ENCODE peak calls at places on chromosomes 3 and 15, in four cellular contexts. One of them, this sample, is unnamed.

GRCh38 chr3:182785142-182785541 is 8.2 kb upstream of the ATP11B start:
- DNase-seq in HFFc6: no peak
- DNase-seq in ovary: no peak
- DNase-seq in HTR-8/SVneo: no peak
- DNase-seq in this sample: no peak

GRCh38 chr3:136250862-136251460 is 821 bp downstream of the PCCB start:
- DNase-seq in HFFc6: peak; percentile 10
- DNase-seq in HTR-8/SVneo: no peak
- DNase-seq in ovary: peak; percentile 61
- DNase-seq in this sample: peak; percentile 47

GRCh38 chr3:33144433-33144832 is 30.6 kb downstream of the CRTAP start:
- DNase-seq in ovary: no peak
- DNase-seq in HFFc6: no peak
- DNase-seq in HTR-8/SVneo: no peak
- DNase-seq in this sample: no peak

GRCh38 chr3:13566769-13567310 is 17.9 kb downstream of the FBLN2 start:
- DNase-seq in HTR-8/SVneo: no peak
- DNase-seq in ovary: no peak
- DNase-seq in HFFc6: no peak
- DNase-seq in this sample: no peak

GRCh38 chr3:13518516-13519351 is 30.2 kb upstream of the FBLN2 start:
- DNase-seq in HTR-8/SVneo: no peak
- DNase-seq in HFFc6: no peak
- DNase-seq in ovary: no peak
- DNase-seq in this sample: peak; percentile 33

GRCh38 chr15:66748320-66748779 is 46.3 kb downstream of the SMAD6 start:
- DNase-seq in HTR-8/SVneo: no peak
- DNase-seq in ovary: no peak
- DNase-seq in HFFc6: peak; percentile 80
- DNase-seq in this sample: peak; percentile 69

GRCh38 chr15:73352082-73352481 is 16.7 kb downstream of the HCN4 start:
- DNase-seq in HTR-8/SVneo: no peak
- DNase-seq in HFFc6: no peak
- DNase-seq in ovary: no peak
- DNase-seq in this sample: no peak

GRCh38 chr15:51367322-51367976 is 26.0 kb downstream of the GLDN start:
- DNase-seq in HTR-8/SVneo: no peak
- DNase-seq in HFFc6: no peak
- DNase-seq in ovary: no peak
- DNase-seq in this sample: peak; percentile 48

GRCh38 chr3:71542548-71543370 is 40.8 kb downstream of the FOXP1 start:
- DNase-seq in ovary: peak; percentile 63
- DNase-seq in HFFc6: peak; percentile 93
- DNase-seq in HTR-8/SVneo: no peak
- DNase-seq in this sample: peak; percentile 89

GRCh38 chr3:127053026-127053425 is 70.1 kb downstream of the PLXNA1 start:
- DNase-seq in HTR-8/SVneo: no peak
- DNase-seq in HFFc6: no peak
- DNase-seq in ovary: no peak
- DNase-seq in this sample: no peak

GRCh38 chr15:98669638-98670037 is 21.3 kb downstream of the IGF1R start:
- DNase-seq in HTR-8/SVneo: no peak
- DNase-seq in HFFc6: no peak
- DNase-seq in ovary: no peak
- DNase-seq in this sample: no peak

GRCh38 chr15:85690546-85691226 is 104.0 kb downstream of the KLHL25 start:
- DNase-seq in ovary: no peak
- DNase-seq in HFFc6: no peak
- DNase-seq in HTR-8/SVneo: no peak
- DNase-seq in this sample: no peak

GRCh38 chr15:40342421-40343313 is 1.9 kb upstream of the CCDC9B start:
- DNase-seq in ovary: no peak
- DNase-seq in HTR-8/SVneo: no peak
- DNase-seq in HFFc6: peak; percentile 29
- DNase-seq in this sample: peak; percentile 52

GRCh38 chr3:112358311-112358780 is 25.4 kb downstream of the CD200 start:
- DNase-seq in HFFc6: no peak
- DNase-seq in ovary: no peak
- DNase-seq in HTR-8/SVneo: no peak
- DNase-seq in this sample: no peak

GRCh38 chr3:142778541-142778940 is 54.7 kb downstream of the TRPC1 start:
- DNase-seq in ovary: no peak
- DNase-seq in HTR-8/SVneo: no peak
- DNase-seq in HFFc6: no peak
- DNase-seq in this sample: no peak

GRCh38 chr3:3127432-3128010 is 781 bp downstream of the TRNT1 start:
- DNase-seq in HTR-8/SVneo: no peak
- DNase-seq in HFFc6: no peak
- DNase-seq in ovary: no peak
- DNase-seq in this sample: no peak

GRCh38 chr3:173397161-173398110 is at the start of gene NLGN1:
- DNase-seq in HTR-8/SVneo: peak; percentile 17
- DNase-seq in HFFc6: peak; percentile 80
- DNase-seq in ovary: peak; percentile 58
- DNase-seq in this sample: peak; percentile 67

GRCh38 chr3:64143399-64144130 is 81.7 kb downstream of the PRICKLE2 start:
- DNase-seq in HTR-8/SVneo: peak; percentile 66
- DNase-seq in ovary: no peak
- DNase-seq in HFFc6: peak; percentile 83
- DNase-seq in this sample: peak; percentile 60

GRCh38 chr3:19065027-19065426 is 83.3 kb upstream of the KCNH8 start:
- DNase-seq in HFFc6: no peak
- DNase-seq in ovary: no peak
- DNase-seq in HTR-8/SVneo: no peak
- DNase-seq in this sample: peak; percentile 3

GRCh38 chr15:99485153-99485947 is 80.4 kb upstream of the MEF2A start:
- DNase-seq in ovary: no peak
- DNase-seq in HFFc6: no peak
- DNase-seq in HTR-8/SVneo: no peak
- DNase-seq in this sample: no peak

GRCh38 chr3:147758786-147759185 is 349.6 kb downstream of the ZIC1 start:
- DNase-seq in ovary: no peak
- DNase-seq in HFFc6: no peak
- DNase-seq in HTR-8/SVneo: no peak
- DNase-seq in this sample: no peak

GRCh38 chr15:85579957-85580694 is 199.7 kb downstream of the AKAP13 start:
- DNase-seq in HFFc6: no peak
- DNase-seq in ovary: no peak
- DNase-seq in HTR-8/SVneo: no peak
- DNase-seq in this sample: peak; percentile 81

GRCh38 chr15:59137566-59137965 is 32.6 kb downstream of the CCNB2 start:
- DNase-seq in HFFc6: no peak
- DNase-seq in ovary: no peak
- DNase-seq in HTR-8/SVneo: no peak
- DNase-seq in this sample: no peak

GRCh38 chr3:45711936-45712335 is 22.7 kb downstream of the SACM1L start:
- DNase-seq in ovary: no peak
- DNase-seq in HFFc6: peak; percentile 17
- DNase-seq in HTR-8/SVneo: no peak
- DNase-seq in this sample: peak; percentile 32

GRCh38 chr3:31226331-31226730 is 306.4 kb upstream of the STT3B start:
- DNase-seq in ovary: no peak
- DNase-seq in HFFc6: no peak
- DNase-seq in HTR-8/SVneo: no peak
- DNase-seq in this sample: no peak

GRCh38 chr15:47717036-47717611 is at the start of gene SEMA6D:
- DNase-seq in HTR-8/SVneo: peak; percentile 64
- DNase-seq in ovary: peak; percentile 78
- DNase-seq in HFFc6: peak; percentile 64
- DNase-seq in this sample: peak; percentile 78

GRCh38 chr3:150146891-150147761 is 176.4 kb upstream of the PFN2 start:
- DNase-seq in ovary: peak; percentile 20
- DNase-seq in HTR-8/SVneo: peak; percentile 67
- DNase-seq in HFFc6: peak; percentile 90
- DNase-seq in this sample: peak; percentile 91

GRCh38 chr3:52428151-52429005 is 16.5 kb downstream of the SEMA3G start:
- DNase-seq in ovary: peak; percentile 63
- DNase-seq in HTR-8/SVneo: peak; percentile 63
- DNase-seq in HFFc6: peak; percentile 74
- DNase-seq in this sample: peak; percentile 91

GRCh38 chr3:157544501-157545139 is 41.4 kb upstream of the VEPH1 start:
- DNase-seq in ovary: no peak
- DNase-seq in HTR-8/SVneo: no peak
- DNase-seq in HFFc6: no peak
- DNase-seq in this sample: peak; percentile 88